ENCODE peak calls at places on chromosomes 7 and 10, in ten cellular contexts. One of them, this sample, is unnamed.

GRCh38 chr7:28168393-28169158 is 12.0 kb downstream of the JAZF1 start:
- DNase-seq in HFF-Myc: no peak
- DNase-seq in upper lobe of left lung: no peak
- DNase-seq in PC-9: no peak
- DNase-seq in heart right ventricle: no peak
- DNase-seq in dorsolateral prefrontal cortex: no peak
- DNase-seq in CD8-positive, alpha-beta T cell: no peak
- DNase-seq in progenitor cell of endocrine pancreas: no peak
- DNase-seq in colonic mucosa: no peak
- DNase-seq in left lung: no peak
- DNase-seq in this sample: no peak

GRCh38 chr10:95327367-95327766 is 36.6 kb upstream of the PDLIM1 start:
- DNase-seq in HFF-Myc: peak; percentile 65
- DNase-seq in upper lobe of left lung: peak; percentile 75
- DNase-seq in PC-9: no peak
- DNase-seq in heart right ventricle: peak; percentile 43
- DNase-seq in dorsolateral prefrontal cortex: peak; percentile 22
- DNase-seq in CD8-positive, alpha-beta T cell: no peak
- DNase-seq in progenitor cell of endocrine pancreas: no peak
- DNase-seq in colonic mucosa: no peak
- DNase-seq in left lung: no peak
- DNase-seq in this sample: peak; percentile 30

GRCh38 chr10:97805960-97806359 is 34.2 kb upstream of the SFRP5 start:
- DNase-seq in HFF-Myc: no peak
- DNase-seq in upper lobe of left lung: no peak
- DNase-seq in PC-9: no peak
- DNase-seq in heart right ventricle: no peak
- DNase-seq in dorsolateral prefrontal cortex: no peak
- DNase-seq in CD8-positive, alpha-beta T cell: no peak
- DNase-seq in progenitor cell of endocrine pancreas: no peak
- DNase-seq in colonic mucosa: no peak
- DNase-seq in left lung: no peak
- DNase-seq in this sample: no peak

GRCh38 chr7:159015081-159015893 is 129.4 kb downstream of the VIPR2 start:
- DNase-seq in HFF-Myc: no peak
- DNase-seq in upper lobe of left lung: peak; percentile 72
- DNase-seq in PC-9: no peak
- DNase-seq in heart right ventricle: peak; percentile 73
- DNase-seq in dorsolateral prefrontal cortex: no peak
- DNase-seq in CD8-positive, alpha-beta T cell: no peak
- DNase-seq in progenitor cell of endocrine pancreas: no peak
- DNase-seq in colonic mucosa: no peak
- DNase-seq in left lung: peak; percentile 68
- DNase-seq in this sample: no peak

GRCh38 chr7:24436131-24436920 is 136.9 kb upstream of the PALS2 start:
- DNase-seq in HFF-Myc: no peak
- DNase-seq in upper lobe of left lung: no peak
- DNase-seq in PC-9: no peak
- DNase-seq in heart right ventricle: no peak
- DNase-seq in dorsolateral prefrontal cortex: no peak
- DNase-seq in CD8-positive, alpha-beta T cell: no peak
- DNase-seq in progenitor cell of endocrine pancreas: no peak
- DNase-seq in colonic mucosa: no peak
- DNase-seq in left lung: no peak
- DNase-seq in this sample: no peak

GRCh38 chr7:77791336-77791735 is 6.9 kb downstream of the TMEM60 start:
- DNase-seq in HFF-Myc: no peak
- DNase-seq in upper lobe of left lung: no peak
- DNase-seq in PC-9: no peak
- DNase-seq in heart right ventricle: no peak
- DNase-seq in dorsolateral prefrontal cortex: no peak
- DNase-seq in CD8-positive, alpha-beta T cell: no peak
- DNase-seq in progenitor cell of endocrine pancreas: no peak
- DNase-seq in colonic mucosa: no peak
- DNase-seq in left lung: no peak
- DNase-seq in this sample: no peak

GRCh38 chr7:138049505-138050116 is 26.6 kb upstream of the AKR1D1 start:
- DNase-seq in HFF-Myc: no peak
- DNase-seq in upper lobe of left lung: no peak
- DNase-seq in PC-9: no peak
- DNase-seq in heart right ventricle: no peak
- DNase-seq in dorsolateral prefrontal cortex: no peak
- DNase-seq in CD8-positive, alpha-beta T cell: no peak
- DNase-seq in progenitor cell of endocrine pancreas: no peak
- DNase-seq in colonic mucosa: no peak
- DNase-seq in left lung: no peak
- DNase-seq in this sample: no peak

GRCh38 chr7:134851141-134851540 is 71.7 kb downstream of the CALD1 start:
- DNase-seq in HFF-Myc: no peak
- DNase-seq in upper lobe of left lung: no peak
- DNase-seq in PC-9: no peak
- DNase-seq in heart right ventricle: no peak
- DNase-seq in dorsolateral prefrontal cortex: no peak
- DNase-seq in CD8-positive, alpha-beta T cell: no peak
- DNase-seq in progenitor cell of endocrine pancreas: no peak
- DNase-seq in colonic mucosa: no peak
- DNase-seq in left lung: no peak
- DNase-seq in this sample: no peak

GRCh38 chr7:79046061-79046460 is 407.4 kb downstream of the MAGI2 start:
- DNase-seq in HFF-Myc: no peak
- DNase-seq in upper lobe of left lung: no peak
- DNase-seq in PC-9: no peak
- DNase-seq in heart right ventricle: no peak
- DNase-seq in dorsolateral prefrontal cortex: no peak
- DNase-seq in CD8-positive, alpha-beta T cell: no peak
- DNase-seq in progenitor cell of endocrine pancreas: no peak
- DNase-seq in colonic mucosa: no peak
- DNase-seq in left lung: no peak
- DNase-seq in this sample: no peak

GRCh38 chr7:100173806-100174495 is 3.2 kb downstream of the GPC2 start:
- DNase-seq in HFF-Myc: no peak
- DNase-seq in upper lobe of left lung: no peak
- DNase-seq in PC-9: no peak
- DNase-seq in heart right ventricle: no peak
- DNase-seq in dorsolateral prefrontal cortex: no peak
- DNase-seq in CD8-positive, alpha-beta T cell: no peak
- DNase-seq in progenitor cell of endocrine pancreas: no peak
- DNase-seq in colonic mucosa: no peak
- DNase-seq in left lung: no peak
- DNase-seq in this sample: no peak

GRCh38 chr10:132269286-132270230 is 38.2 kb downstream of the STK32C start:
- DNase-seq in HFF-Myc: no peak
- DNase-seq in upper lobe of left lung: no peak
- DNase-seq in PC-9: no peak
- DNase-seq in heart right ventricle: peak; percentile 4
- DNase-seq in dorsolateral prefrontal cortex: no peak
- DNase-seq in CD8-positive, alpha-beta T cell: no peak
- DNase-seq in progenitor cell of endocrine pancreas: no peak
- DNase-seq in colonic mucosa: no peak
- DNase-seq in left lung: no peak
- DNase-seq in this sample: no peak

GRCh38 chr10:35184527-35185171 is 58.0 kb downstream of the CREM start:
- DNase-seq in HFF-Myc: no peak
- DNase-seq in upper lobe of left lung: no peak
- DNase-seq in PC-9: no peak
- DNase-seq in heart right ventricle: no peak
- DNase-seq in dorsolateral prefrontal cortex: no peak
- DNase-seq in CD8-positive, alpha-beta T cell: no peak
- DNase-seq in progenitor cell of endocrine pancreas: no peak
- DNase-seq in colonic mucosa: no peak
- DNase-seq in left lung: no peak
- DNase-seq in this sample: no peak

GRCh38 chr10:26225322-26225721 is 8.7 kb downstream of the GAD2 start:
- DNase-seq in HFF-Myc: no peak
- DNase-seq in upper lobe of left lung: no peak
- DNase-seq in PC-9: no peak
- DNase-seq in heart right ventricle: no peak
- DNase-seq in dorsolateral prefrontal cortex: no peak
- DNase-seq in CD8-positive, alpha-beta T cell: no peak
- DNase-seq in progenitor cell of endocrine pancreas: no peak
- DNase-seq in colonic mucosa: no peak
- DNase-seq in left lung: no peak
- DNase-seq in this sample: no peak

GRCh38 chr10:124707546-124707945 is 36.6 kb downstream of the FAM53B start:
- DNase-seq in HFF-Myc: no peak
- DNase-seq in upper lobe of left lung: peak; percentile 69
- DNase-seq in PC-9: no peak
- DNase-seq in heart right ventricle: no peak
- DNase-seq in dorsolateral prefrontal cortex: no peak
- DNase-seq in CD8-positive, alpha-beta T cell: no peak
- DNase-seq in progenitor cell of endocrine pancreas: no peak
- DNase-seq in colonic mucosa: no peak
- DNase-seq in left lung: no peak
- DNase-seq in this sample: no peak

DNA sequence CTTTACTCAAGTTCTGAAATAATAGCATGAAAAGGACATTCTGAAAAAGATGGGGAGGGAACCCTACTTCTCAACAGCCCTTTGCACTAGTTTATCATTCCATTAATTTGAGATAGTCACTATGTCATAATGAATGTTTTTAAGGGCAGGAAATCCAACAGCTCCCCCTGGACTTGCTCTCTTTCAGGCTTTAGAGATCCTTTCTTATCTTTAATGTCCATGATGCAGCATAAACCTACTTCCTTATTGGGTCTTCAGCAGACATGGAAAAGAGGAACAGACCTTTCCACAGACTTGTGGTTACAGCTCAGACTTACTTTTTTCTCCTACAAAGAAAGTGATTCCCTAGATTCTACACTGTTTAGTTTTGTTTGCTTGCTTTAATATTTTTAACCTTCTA is 87.3 kb downstream of the IDE start:
- DNase-seq in HFF-Myc: no peak
- DNase-seq in upper lobe of left lung: no peak
- DNase-seq in PC-9: no peak
- DNase-seq in heart right ventricle: no peak
- DNase-seq in dorsolateral prefrontal cortex: no peak
- DNase-seq in CD8-positive, alpha-beta T cell: no peak
- DNase-seq in progenitor cell of endocrine pancreas: no peak
- DNase-seq in colonic mucosa: no peak
- DNase-seq in left lung: no peak
- DNase-seq in this sample: no peak
- TF ChIP-seq CTCF in HFF-Myc: no peak
- TF ChIP-seq CTCF in upper lobe of left lung: no peak
- TF ChIP-seq CTCF in PC-9: no peak
- TF ChIP-seq CTCF in heart right ventricle: no peak
- TF ChIP-seq CTCF in dorsolateral prefrontal cortex: no peak
- TF ChIP-seq CTCF in CD8-positive, alpha-beta T cell: no peak
- TF ChIP-seq CTCF in progenitor cell of endocrine pancreas: no peak
- TF ChIP-seq CTCF in colonic mucosa: no peak
- TF ChIP-seq CTCF in left lung: no peak
- TF ChIP-seq CTCF in this sample: no peak

DNA sequence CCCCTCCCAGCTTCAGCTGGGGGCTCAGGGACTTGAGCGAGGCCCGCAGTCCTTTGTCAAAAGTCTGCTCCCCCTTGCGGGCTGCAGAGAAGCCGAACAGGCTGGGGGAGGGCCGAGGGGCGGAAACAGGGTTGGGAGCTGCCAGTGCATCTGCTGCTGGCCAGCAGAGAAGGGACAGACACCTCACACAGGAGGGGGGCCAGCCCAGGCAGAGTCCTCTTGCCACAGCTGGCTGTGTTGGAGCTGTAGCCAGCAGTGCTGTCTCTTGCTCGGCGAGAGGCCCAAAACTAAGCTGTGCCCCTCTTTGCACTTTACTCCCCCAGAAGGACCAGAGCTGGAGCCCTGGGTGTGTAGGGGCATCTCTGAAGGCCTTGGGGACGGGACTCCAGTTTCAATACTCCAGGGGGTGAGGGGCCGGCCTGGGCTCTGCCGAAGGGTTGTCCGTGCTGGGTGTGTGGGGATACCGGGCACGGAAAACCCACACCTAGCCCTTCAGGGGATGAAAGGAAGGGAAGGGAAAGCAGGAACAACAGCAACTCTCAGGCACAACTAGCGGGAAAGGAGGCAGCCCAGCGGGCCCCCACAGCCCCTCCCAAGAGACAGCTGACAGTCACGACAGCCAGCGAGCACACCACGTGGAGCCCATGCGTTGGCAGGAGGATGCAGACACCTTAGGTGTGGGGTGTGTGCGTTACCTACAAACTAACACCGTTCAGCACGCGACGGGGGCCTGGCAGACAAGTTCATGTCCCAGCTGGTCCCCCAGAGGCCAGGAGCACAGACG is 17.8 kb downstream of the YKT6 start:
- DNase-seq in HFF-Myc: no peak
- DNase-seq in upper lobe of left lung: no peak
- DNase-seq in PC-9: no peak
- DNase-seq in heart right ventricle: peak; percentile 5
- DNase-seq in dorsolateral prefrontal cortex: no peak
- DNase-seq in CD8-positive, alpha-beta T cell: no peak
- DNase-seq in progenitor cell of endocrine pancreas: no peak
- DNase-seq in colonic mucosa: no peak
- DNase-seq in left lung: no peak
- DNase-seq in this sample: no peak
- TF ChIP-seq CTCF in HFF-Myc: peak; percentile 26
- TF ChIP-seq CTCF in upper lobe of left lung: no peak
- TF ChIP-seq CTCF in PC-9: no peak
- TF ChIP-seq CTCF in heart right ventricle: no peak
- TF ChIP-seq CTCF in dorsolateral prefrontal cortex: no peak
- TF ChIP-seq CTCF in CD8-positive, alpha-beta T cell: no peak
- TF ChIP-seq CTCF in progenitor cell of endocrine pancreas: peak; percentile 21
- TF ChIP-seq CTCF in colonic mucosa: no peak
- TF ChIP-seq CTCF in left lung: no peak
- TF ChIP-seq CTCF in this sample: no peak

GRCh38 chr7:142523821-142524460 is 225.3 kb upstream of the PRSS1 start:
- DNase-seq in HFF-Myc: no peak
- DNase-seq in upper lobe of left lung: no peak
- DNase-seq in PC-9: no peak
- DNase-seq in heart right ventricle: no peak
- DNase-seq in dorsolateral prefrontal cortex: no peak
- DNase-seq in CD8-positive, alpha-beta T cell: no peak
- DNase-seq in progenitor cell of endocrine pancreas: no peak
- DNase-seq in colonic mucosa: no peak
- DNase-seq in left lung: no peak
- DNase-seq in this sample: no peak
- TF ChIP-seq CTCF in HFF-Myc: no peak
- TF ChIP-seq CTCF in upper lobe of left lung: no peak
- TF ChIP-seq CTCF in PC-9: no peak
- TF ChIP-seq CTCF in heart right ventricle: no peak
- TF ChIP-seq CTCF in dorsolateral prefrontal cortex: no peak
- TF ChIP-seq CTCF in CD8-positive, alpha-beta T cell: no peak
- TF ChIP-seq CTCF in progenitor cell of endocrine pancreas: no peak
- TF ChIP-seq CTCF in colonic mucosa: no peak
- TF ChIP-seq CTCF in left lung: no peak
- TF ChIP-seq CTCF in this sample: peak; percentile 27

DNA sequence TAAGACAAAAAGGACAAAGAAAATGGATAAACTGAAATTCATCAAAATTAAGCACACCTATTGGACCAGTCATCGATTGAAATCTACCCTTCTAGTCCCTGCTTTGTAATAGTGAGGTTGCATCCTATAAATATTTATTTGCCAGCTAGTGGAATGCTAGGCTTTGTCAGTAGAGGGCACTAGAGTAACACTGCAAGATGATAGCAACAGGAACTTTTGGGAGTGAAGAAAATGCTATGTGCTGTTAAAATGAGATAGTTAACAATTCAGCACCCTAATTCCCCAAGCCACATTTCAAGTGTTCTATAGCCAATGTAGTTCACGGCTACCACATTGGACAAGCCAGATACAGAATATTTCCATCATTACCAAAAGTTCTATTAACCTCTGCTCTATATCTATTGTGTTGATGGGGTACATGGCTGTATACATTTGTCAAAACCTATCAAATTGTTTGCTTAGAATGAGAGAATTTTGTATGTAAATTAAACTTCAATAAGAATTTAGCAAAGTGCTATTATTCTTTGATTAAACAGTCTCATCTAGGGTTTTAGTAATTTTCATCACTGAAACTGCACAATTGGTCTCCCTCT is 69.8 kb downstream of the LSMEM1 start:
- DNase-seq in HFF-Myc: peak; percentile 45
- DNase-seq in upper lobe of left lung: no peak
- DNase-seq in PC-9: peak; percentile 15
- DNase-seq in heart right ventricle: no peak
- DNase-seq in dorsolateral prefrontal cortex: no peak
- DNase-seq in CD8-positive, alpha-beta T cell: no peak
- DNase-seq in progenitor cell of endocrine pancreas: no peak
- DNase-seq in colonic mucosa: peak; percentile 55
- DNase-seq in left lung: no peak
- DNase-seq in this sample: peak; percentile 25
- TF ChIP-seq CTCF in HFF-Myc: peak; percentile 85
- TF ChIP-seq CTCF in upper lobe of left lung: peak; percentile 83
- TF ChIP-seq CTCF in PC-9: peak; percentile 88
- TF ChIP-seq CTCF in heart right ventricle: peak; percentile 85
- TF ChIP-seq CTCF in dorsolateral prefrontal cortex: peak; percentile 56
- TF ChIP-seq CTCF in CD8-positive, alpha-beta T cell: peak; percentile 94
- TF ChIP-seq CTCF in progenitor cell of endocrine pancreas: peak; percentile 64
- TF ChIP-seq CTCF in colonic mucosa: peak; percentile 98
- TF ChIP-seq CTCF in left lung: peak; percentile 95
- TF ChIP-seq CTCF in this sample: peak; percentile 98

This sample was measured in AG09319.